ENCODE peak calls at places on chromosomes 11 and 22, in seven cellular contexts. U is thoracic aorta, K is caudate nucleus, L is T-helper 22 cell, T is T-helper 2 cell, A is COLO829, E is substantia nigra. V is an unnamed sample.

GRCh38 chr22:37604875-37605274 is 3.8 kb upstream of the GGA1 start:
- DNase-seq in U (no peak), K (no peak), L (peak), T (peak), A (no peak), E (no peak), V (peak)

GRCh38 chr22:23282089-23282501 is 101.8 kb downstream of the BCR start:
- DNase-seq in U (peak), K (peak), L (no peak), T (no peak), A (peak), E (peak), V (no peak)

GRCh38 chr11:48148749-48149148 is 67.9 kb upstream of the OR4B1 start:
- DNase-seq in U (no peak), K (no peak), L (no peak), T (no peak), A (no peak), E (no peak), V (no peak)

GRCh38 chr11:122343247-122343646 is 227.2 kb upstream of the BLID start:
- DNase-seq in U (no peak), K (no peak), L (no peak), T (no peak), A (no peak), E (no peak), V (no peak)

GRCh38 chr22:46674367-46674781 is 54.2 kb downstream of the GRAMD4 start:
- DNase-seq in U (no peak), K (no peak), L (peak), T (peak), A (no peak), E (no peak), V (peak)

GRCh38 chr11:8671651-8672062 is 10.8 kb downstream of the TRIM66 start:
- DNase-seq in U (peak), K (peak), L (no peak), T (no peak), A (peak), E (no peak), V (no peak)

GRCh38 chr22:37533995-37534394 is 14.8 kb upstream of the CARD10 start:
- DNase-seq in U (no peak), K (no peak), L (no peak), T (peak), A (no peak), E (no peak), V (no peak)

GRCh38 chr11:86152006-86152862 is 83.3 kb upstream of the PICALM start:
- DNase-seq in U (no peak), K (peak), L (no peak), T (peak), A (peak), E (no peak), V (no peak)

GRCh38 chr11:9875862-9876261 is 212.0 kb downstream of the SWAP70 start:
- DNase-seq in U (no peak), K (no peak), L (no peak), T (no peak), A (no peak), E (no peak), V (no peak)

GRCh38 chr22:44445307-44445680 is 52.7 kb downstream of the RTL6 start:
- DNase-seq in U (no peak), K (no peak), L (no peak), T (no peak), A (no peak), E (no peak), V (no peak)

GRCh38 chr11:43920598-43921419 is 21.6 kb upstream of the C11orf96 start:
- DNase-seq in U (peak), K (no peak), L (no peak), T (no peak), A (peak), E (no peak), V (no peak)

GRCh38 chr11:122784325-122785155 is 53.8 kb upstream of the CRTAM start:
- DNase-seq in U (peak), K (no peak), L (no peak), T (no peak), A (peak), E (no peak), V (no peak)